ENCODE peak calls at places on chromosomes 2 and 18, in four cellular contexts. One of them, this sample, is unnamed.

GRCh38 chr2:200049086-200049485 is 93.7 kb downstream of the MAIP1 start:
- DNase-seq in OCI-LY7: no peak
- DNase-seq in hepatocyte: no peak
- DNase-seq in esophagus muscularis mucosa: no peak
- DNase-seq in this sample: no peak

GRCh38 chr18:43648002-43648401 is 370.7 kb upstream of the SYT4 start:
- DNase-seq in OCI-LY7: no peak
- DNase-seq in esophagus muscularis mucosa: no peak
- DNase-seq in hepatocyte: no peak
- DNase-seq in this sample: no peak

GRCh38 chr2:206345606-206346005 is 71.1 kb downstream of the ZDBF2 start:
- DNase-seq in esophagus muscularis mucosa: no peak
- DNase-seq in hepatocyte: no peak
- DNase-seq in OCI-LY7: no peak
- DNase-seq in this sample: no peak

GRCh38 chr18:37409870-37410269 is 155.7 kb downstream of the CELF4 start:
- DNase-seq in esophagus muscularis mucosa: no peak
- DNase-seq in hepatocyte: no peak
- DNase-seq in OCI-LY7: no peak
- DNase-seq in this sample: no peak

GRCh38 chr2:204234879-204235278 is 298.3 kb downstream of the ICOS start:
- DNase-seq in esophagus muscularis mucosa: no peak
- DNase-seq in OCI-LY7: no peak
- DNase-seq in hepatocyte: no peak
- DNase-seq in this sample: no peak

GRCh38 chr2:10097352-10098148 is 17.3 kb upstream of the CYS1 start:
- DNase-seq in OCI-LY7: peak; percentile 59
- DNase-seq in hepatocyte: peak; percentile 86
- DNase-seq in esophagus muscularis mucosa: no peak
- DNase-seq in this sample: peak; percentile 90

GRCh38 chr18:68394705-68395104 is 320.2 kb downstream of the TMX3 start:
- DNase-seq in hepatocyte: no peak
- DNase-seq in esophagus muscularis mucosa: no peak
- DNase-seq in OCI-LY7: no peak
- DNase-seq in this sample: no peak

GRCh38 chr2:230762317-230762896 is 49.8 kb downstream of the CAB39 start:
- DNase-seq in hepatocyte: peak; percentile 41
- DNase-seq in esophagus muscularis mucosa: no peak
- DNase-seq in OCI-LY7: peak; percentile 53
- DNase-seq in this sample: no peak

GRCh38 chr2:12045864-12046291 is 299.4 kb downstream of the LPIN1 start:
- DNase-seq in esophagus muscularis mucosa: no peak
- DNase-seq in OCI-LY7: peak; percentile 55
- DNase-seq in hepatocyte: no peak
- DNase-seq in this sample: no peak

GRCh38 chr2:66697346-66697745 is 262.4 kb downstream of the MEIS1 start:
- DNase-seq in OCI-LY7: no peak
- DNase-seq in esophagus muscularis mucosa: no peak
- DNase-seq in hepatocyte: no peak
- DNase-seq in this sample: no peak

GRCh38 chr2:14418110-14418509 is 214.4 kb upstream of the LRATD1 start:
- DNase-seq in OCI-LY7: no peak
- DNase-seq in esophagus muscularis mucosa: no peak
- DNase-seq in hepatocyte: no peak
- DNase-seq in this sample: no peak

GRCh38 chr2:222707102-222707688 is 35.7 kb downstream of the MOGAT1 start:
- DNase-seq in esophagus muscularis mucosa: no peak
- DNase-seq in OCI-LY7: no peak
- DNase-seq in hepatocyte: no peak
- DNase-seq in this sample: no peak
- TF ChIP-seq CTCF in esophagus muscularis mucosa: no peak
- TF ChIP-seq CTCF in OCI-LY7: no peak
- TF ChIP-seq CTCF in hepatocyte: no peak
- TF ChIP-seq CTCF in this sample: no peak

GRCh38 chr18:35123811-35124210 is 82.6 kb downstream of the MAPRE2 start:
- DNase-seq in OCI-LY7: no peak
- DNase-seq in esophagus muscularis mucosa: no peak
- DNase-seq in hepatocyte: no peak
- DNase-seq in this sample: no peak
- TF ChIP-seq CTCF in OCI-LY7: no peak
- TF ChIP-seq CTCF in esophagus muscularis mucosa: no peak
- TF ChIP-seq CTCF in hepatocyte: no peak
- TF ChIP-seq CTCF in this sample: no peak

GRCh38 chr2:218230882-218231281 is 13.9 kb downstream of the ARPC2 start:
- DNase-seq in OCI-LY7: no peak
- DNase-seq in esophagus muscularis mucosa: no peak
- DNase-seq in hepatocyte: peak; percentile 76
- DNase-seq in this sample: no peak
- TF ChIP-seq CTCF in OCI-LY7: peak; percentile 58
- TF ChIP-seq CTCF in esophagus muscularis mucosa: no peak
- TF ChIP-seq CTCF in hepatocyte: peak; percentile 14
- TF ChIP-seq CTCF in this sample: peak; percentile 17

GRCh38 chr18:48442761-48443160 is 33.6 kb upstream of the ZBTB7C start:
- DNase-seq in esophagus muscularis mucosa: no peak
- DNase-seq in hepatocyte: no peak
- DNase-seq in OCI-LY7: no peak
- DNase-seq in this sample: no peak

GRCh38 chr18:48445540-48445939 is 36.4 kb upstream of the ZBTB7C start:
- DNase-seq in OCI-LY7: peak; percentile 56
- DNase-seq in hepatocyte: peak; percentile 90
- DNase-seq in esophagus muscularis mucosa: no peak
- DNase-seq in this sample: peak; percentile 89

GRCh38 chr18:48440924-48441323 is 31.7 kb upstream of the ZBTB7C start:
- DNase-seq in esophagus muscularis mucosa: no peak
- DNase-seq in OCI-LY7: no peak
- DNase-seq in hepatocyte: no peak
- DNase-seq in this sample: no peak

GRCh38 chr18:48441405-48441881 is 32.3 kb upstream of the ZBTB7C start:
- DNase-seq in hepatocyte: no peak
- DNase-seq in esophagus muscularis mucosa: no peak
- DNase-seq in OCI-LY7: no peak
- DNase-seq in this sample: no peak

GRCh38 chr18:48446582-48447225 is 37.5 kb upstream of the ZBTB7C start:
- DNase-seq in OCI-LY7: peak; percentile 54
- DNase-seq in esophagus muscularis mucosa: peak; percentile 96
- DNase-seq in hepatocyte: peak; percentile 93
- DNase-seq in this sample: peak; percentile 94
- TF ChIP-seq CTCF in OCI-LY7: peak; percentile 77
- TF ChIP-seq CTCF in esophagus muscularis mucosa: peak; percentile 76
- TF ChIP-seq CTCF in hepatocyte: peak; percentile 98
- TF ChIP-seq CTCF in this sample: peak; percentile 96

GRCh38 chr2:29664578-29664977 is 256.8 kb downstream of the ALK start:
- DNase-seq in esophagus muscularis mucosa: no peak
- DNase-seq in OCI-LY7: no peak
- DNase-seq in hepatocyte: no peak
- DNase-seq in this sample: no peak

GRCh38 chr2:29657674-29658073 is 263.7 kb downstream of the ALK start:
- DNase-seq in hepatocyte: no peak
- DNase-seq in OCI-LY7: no peak
- DNase-seq in esophagus muscularis mucosa: no peak
- DNase-seq in this sample: no peak

GRCh38 chr2:29660216-29660615 is 261.2 kb downstream of the ALK start:
- DNase-seq in hepatocyte: no peak
- DNase-seq in OCI-LY7: no peak
- DNase-seq in esophagus muscularis mucosa: no peak
- DNase-seq in this sample: no peak

GRCh38 chr2:29662841-29663240 is 258.5 kb downstream of the ALK start:
- DNase-seq in esophagus muscularis mucosa: no peak
- DNase-seq in hepatocyte: no peak
- DNase-seq in OCI-LY7: no peak
- DNase-seq in this sample: no peak

GRCh38 chr2:29663266-29663665 is 258.1 kb downstream of the ALK start:
- DNase-seq in esophagus muscularis mucosa: no peak
- DNase-seq in OCI-LY7: no peak
- DNase-seq in hepatocyte: no peak
- DNase-seq in this sample: no peak
- TF ChIP-seq CTCF in esophagus muscularis mucosa: no peak
- TF ChIP-seq CTCF in OCI-LY7: no peak
- TF ChIP-seq CTCF in hepatocyte: no peak
- TF ChIP-seq CTCF in this sample: no peak

GRCh38 chr18:35941299-35941698 is 31.2 kb upstream of the RMP24 start:
- DNase-seq in OCI-LY7: no peak
- DNase-seq in esophagus muscularis mucosa: no peak
- DNase-seq in hepatocyte: no peak
- DNase-seq in this sample: no peak

GRCh38 chr18:35938158-35938557 is 34.3 kb upstream of the RMP24 start:
- DNase-seq in OCI-LY7: no peak
- DNase-seq in hepatocyte: no peak
- DNase-seq in esophagus muscularis mucosa: peak; percentile 26
- DNase-seq in this sample: no peak

GRCh38 chr18:35938562-35938961 is 33.9 kb upstream of the RMP24 start:
- DNase-seq in hepatocyte: no peak
- DNase-seq in esophagus muscularis mucosa: peak; percentile 19
- DNase-seq in OCI-LY7: no peak
- DNase-seq in this sample: no peak

GRCh38 chr18:35936951-35937350 is 35.5 kb upstream of the RMP24 start:
- DNase-seq in OCI-LY7: no peak
- DNase-seq in hepatocyte: no peak
- DNase-seq in esophagus muscularis mucosa: peak; percentile 57
- DNase-seq in this sample: peak; percentile 60

GRCh38 chr18:35939166-35939565 is 33.3 kb upstream of the RMP24 start:
- DNase-seq in OCI-LY7: peak; percentile 1
- DNase-seq in esophagus muscularis mucosa: peak; percentile 86
- DNase-seq in hepatocyte: no peak
- DNase-seq in this sample: no peak
- TF ChIP-seq CTCF in OCI-LY7: peak; percentile 43
- TF ChIP-seq CTCF in esophagus muscularis mucosa: peak; percentile 24
- TF ChIP-seq CTCF in hepatocyte: no peak
- TF ChIP-seq CTCF in this sample: no peak

This sample was measured in osteocyte.